ENCODE peak calls at places on chromosome 7, in four cellular contexts. U, I, P and N are unnamed samples. For H3K9me3 and H3K4me1, the result is how much of the 10 kb centered on the place peaks cover.

GRCh38 chr7:112571852-112572607 is 91.2 kb downstream of the LSMEM1 start:
- DNase-seq in P (peak), U (no peak), I (no peak), N (no peak)

GRCh38 chr7:25845341-25845923 is 306.6 kb upstream of the NFE2L3 start:
- DNase-seq in U (no peak), I (no peak), P (no peak), N (no peak)

GRCh38 chr7:129362528-129362927 is 71.7 kb upstream of the STRIP2 start:
- DNase-seq in U (no peak), P (no peak), I (no peak), N (no peak)

GRCh38 chr7:30911561-30911969 is at the start of gene AQP1:
- DNase-seq in U (peak), I (peak), P (no peak), N (no peak)

GRCh38 chr7:101532000-101532399 is 97.1 kb downstream of the MYL10 start:
- DNase-seq in U (no peak), I (no peak), P (no peak), N (no peak)

GRCh38 chr7:113797420-113797995 is 121.3 kb downstream of the PPP1R3A start:
- DNase-seq in U (no peak), P (no peak), I (no peak), N (no peak)

GRCh38 chr7:32941996-32942782 is 15.1 kb upstream of the FKBP9 start:
- DNase-seq in U (peak), P (peak), I (peak), N (peak)

GRCh38 chr7:139937685-139938084 is 108.6 kb downstream of the TBXAS1 start:
- DNase-seq in I (peak), P (no peak), U (no peak), N (no peak)

GRCh38 chr7:124074007-124074406 is 41.1 kb upstream of the TMEM229A start:
- DNase-seq in I (no peak), U (no peak), P (no peak), N (no peak)

GRCh38 chr7:94182721-94183120 is 178.6 kb upstream of the BET1 start:
- DNase-seq in I (no peak), P (no peak), U (no peak), N (no peak)

GRCh38 chr7:139034855-139035587 is 821 bp downstream of the ZC3HAV1L start:
- DNase-seq in U (peak), I (no peak), P (peak), N (no peak)

GRCh38 chr7:41333506-41333905 is 369.4 kb downstream of the INHBA start:
- DNase-seq in P (no peak), U (no peak), I (no peak), N (no peak)

GRCh38 chr7:24336461-24336860 is 52.5 kb downstream of the NPY start:
- DNase-seq in U (no peak), P (peak), I (no peak), N (no peak)

GRCh38 chr7:156842740-156843140 is 50.2 kb downstream of the LMBR1 start:
- DNase-seq in U (no peak), P (no peak), I (no peak), N (no peak)

GRCh38 chr7:23058412-23059096 is 44.6 kb upstream of the HYCC1 start:
- DNase-seq in P (no peak), I (no peak), U (no peak), N (no peak)

GRCh38 chr7:3200504-3200903 is 100.5 kb upstream of the SDK1 start:
- DNase-seq in P (peak), I (no peak), U (no peak), N (no peak)

GRCh38 chr7:13235961-13236360 is 548.5 kb downstream of the ARL4A start:
- DNase-seq in U (no peak), P (no peak), I (no peak), N (no peak)

GRCh38 chr7:135856356-135857144 is 107.9 kb upstream of the FAM180A start:
- DNase-seq in P (no peak), U (no peak), I (no peak), N (no peak)

GRCh38 chr7:128863433-128863989 is 855 bp downstream of the ATP6V1F start:
- DNase-seq in I (no peak), P (peak), U (peak), N (peak)

GRCh38 chr7:33727415-33727814 is 177.9 kb upstream of the BMPER start:
- DNase-seq in I (no peak), U (no peak), P (no peak), N (no peak)

GRCh38 chr7:81459485-81459884 is 310.4 kb downstream of the HGF start:
- DNase-seq in U (no peak), P (no peak), I (no peak), N (no peak)

GRCh38 chr7:87231715-87232114 is 12.2 kb upstream of the TMEM243 start:
- DNase-seq in U (no peak), I (no peak), P (no peak), N (no peak)

GRCh38 chr7:11228515-11228914 is 254.8 kb downstream of the PHF14 start:
- DNase-seq in P (no peak), I (peak), U (no peak), N (no peak)

GRCh38 chr7:111744501-111745155 is 182.3 kb upstream of the IMMP2L start:
- DNase-seq in P (no peak), I (no peak), U (no peak), N (no peak)

DNA sequence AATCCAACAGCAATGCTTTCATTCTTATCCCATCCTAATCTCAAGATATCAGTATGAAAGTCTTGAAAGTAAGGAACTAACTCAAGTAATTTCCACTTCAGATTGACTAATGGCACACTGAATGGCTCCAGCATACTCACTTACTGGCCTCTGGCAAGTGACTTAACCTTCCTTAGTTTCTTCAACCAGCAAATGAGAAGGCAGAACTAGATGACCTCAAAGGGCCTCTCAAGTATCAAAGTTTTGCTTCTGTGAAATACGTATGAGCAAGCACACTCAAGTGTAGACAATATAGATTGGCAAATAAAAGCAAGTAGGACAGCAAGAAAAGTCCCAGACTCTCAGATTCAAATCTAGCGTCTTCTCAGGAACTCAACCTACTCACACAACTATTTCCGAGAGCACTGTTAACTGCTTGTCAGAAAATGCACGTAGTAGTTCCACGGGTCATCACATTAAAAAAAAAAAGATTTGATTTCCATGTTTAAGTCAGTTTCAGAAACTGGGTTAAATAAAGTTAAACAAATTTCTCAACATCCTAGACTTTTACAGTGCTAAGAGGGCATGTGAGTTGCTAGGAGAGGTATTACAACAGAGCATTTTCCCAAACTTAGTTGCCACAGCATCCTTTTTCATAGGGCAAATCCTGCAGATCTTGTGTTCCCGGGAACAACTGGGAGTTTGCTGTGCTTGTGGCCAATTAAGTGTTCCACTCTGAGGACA is 276.9 kb upstream of the KLF14 start:
- DNase-seq in I (no peak), P (peak), U (no peak), N (no peak)
- H3K27ac ChIP-seq in I (peak), P (peak), U (peak), N (peak)

GRCh38 chr7:99987846-99988245 is 12.0 kb upstream of the AZGP1 start:
- DNase-seq in P (no peak), I (no peak), U (no peak), N (no peak)

GRCh38 chr7:99990417-99990816 is 14.6 kb upstream of the AZGP1 start:
- DNase-seq in I (no peak), P (no peak), U (no peak), N (no peak)

GRCh38 chr7:99984593-99984992 is 8.8 kb upstream of the AZGP1 start:
- DNase-seq in I (no peak), P (no peak), U (no peak), N (no peak)
- H3K9me3 ChIP-seq in I (under half), P (under half), U (under half), N (under half)

DNA sequence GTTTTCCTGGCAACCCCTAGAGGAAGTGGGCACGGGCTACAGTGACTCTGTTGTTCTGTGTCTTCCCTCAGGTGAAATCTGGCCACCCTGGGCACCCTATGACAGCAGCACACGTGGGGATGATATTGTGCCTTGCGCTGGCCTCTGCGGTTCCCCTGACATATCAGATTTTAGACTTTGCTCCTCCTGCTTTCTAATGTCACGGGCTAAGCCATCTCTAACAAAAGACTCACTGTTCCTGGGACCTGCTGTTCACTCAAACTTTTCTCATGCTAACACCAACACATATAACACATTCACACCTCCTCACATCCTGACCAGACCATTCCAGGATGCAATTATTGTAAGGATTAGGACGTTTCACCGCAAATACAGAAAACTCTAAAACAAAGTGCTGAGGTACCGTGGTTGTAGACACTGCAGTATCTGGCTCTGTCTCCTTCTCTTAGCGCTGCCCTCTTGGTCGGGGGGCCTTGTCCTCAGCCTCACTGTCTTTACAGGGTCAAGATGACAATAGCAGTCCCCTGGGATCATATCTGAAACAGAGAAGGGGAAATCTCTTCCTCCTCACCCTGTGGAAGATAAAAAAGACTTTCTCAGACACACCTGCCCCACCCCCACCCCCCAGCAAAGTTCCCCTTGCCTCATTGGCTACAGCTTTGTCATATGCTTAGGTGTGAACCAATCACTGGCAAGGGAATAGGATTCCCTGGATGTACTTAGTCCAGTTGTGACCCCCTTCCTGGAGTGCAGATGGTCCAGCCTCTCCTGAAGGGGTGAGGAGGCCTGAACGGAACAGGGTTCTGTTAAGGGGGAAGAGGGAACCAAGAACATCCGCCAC is 14.1 kb downstream of the CHN2 start:
- DNase-seq in P (no peak), U (peak), I (no peak), N (no peak)
- H3K4me1 ChIP-seq in P (under half), U (under half), I (under half), N (under half)

GRCh38 chr7:5630670-5631069 is 150.8 kb downstream of the RNF216 start:
- DNase-seq in I (no peak), P (no peak), U (peak), N (no peak)

GRCh38 chr7:5627745-5628547 is 153.5 kb downstream of the RNF216 start:
- DNase-seq in P (no peak), I (no peak), U (peak), N (no peak)

GRCh38 chr7:5631185-5631584 is 150.3 kb downstream of the RNF216 start:
- DNase-seq in I (no peak), U (no peak), P (no peak), N (no peak)

GRCh38 chr7:5631752-5632151 is 149.7 kb downstream of the RNF216 start:
- DNase-seq in P (no peak), U (no peak), I (no peak), N (no peak)

DNA sequence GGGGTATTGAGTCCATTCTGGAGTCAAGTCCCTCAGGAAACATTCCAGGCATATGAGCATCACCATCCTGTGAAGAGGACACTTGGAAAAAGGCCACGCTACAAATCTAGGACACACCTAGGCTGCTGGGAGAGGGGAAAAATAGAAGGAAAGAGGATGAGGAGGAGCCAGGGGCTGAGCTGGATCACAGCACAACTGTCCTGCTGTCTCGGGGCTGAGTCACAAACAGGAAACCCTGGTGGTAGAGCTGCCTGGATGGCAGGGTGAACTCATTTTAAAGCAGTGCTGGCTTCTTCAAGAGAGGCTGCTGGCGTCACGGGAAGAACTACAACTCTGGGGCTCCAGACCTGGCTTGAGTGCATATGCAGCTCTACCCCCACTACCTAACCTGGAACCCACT is 151.5 kb downstream of the RNF216 start:
- DNase-seq in P (no peak), U (no peak), I (no peak), N (peak)
- H3K27ac ChIP-seq in P (no peak), U (no peak), I (peak), N (no peak)

DNA sequence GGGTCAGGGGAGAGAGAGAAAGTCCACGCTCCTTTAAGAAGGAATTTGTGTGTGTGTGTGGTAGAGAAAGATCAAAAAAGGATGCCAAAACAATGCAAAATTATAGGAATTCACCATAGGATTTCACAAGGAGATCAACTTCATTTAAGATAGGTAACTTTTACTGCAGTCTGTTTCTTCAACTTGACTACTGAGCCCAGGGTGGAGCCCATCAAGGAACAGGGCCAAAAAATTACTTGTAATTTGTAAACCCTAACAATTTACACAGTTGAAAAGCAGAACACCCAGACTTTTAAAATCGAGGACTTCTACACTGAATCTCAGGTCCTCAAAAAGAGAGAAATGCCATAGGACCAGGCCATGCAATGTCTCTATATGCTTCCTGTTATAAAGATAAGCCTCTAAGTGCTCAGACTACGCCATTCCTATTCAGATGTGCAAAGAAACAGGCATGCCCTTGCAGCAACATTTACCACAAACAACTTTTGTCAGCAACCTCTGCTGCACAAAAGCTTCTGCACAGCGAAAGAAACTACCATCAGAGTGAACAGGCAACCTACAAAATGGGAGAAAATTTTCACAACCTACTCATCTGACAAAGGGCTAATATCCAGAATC is 10.6 kb upstream of the GIMAP4 start:
- DNase-seq in I (no peak), U (no peak), P (no peak), N (no peak)
- H3K9me3 ChIP-seq in I (under half), U (under half), P (under half), N (under half)